ENCODE peak calls at places on chromosomes 2 and 18, in six cellular contexts. X is neuronal stem cell, O is PC-9, P is AG04450, S is spleen, A is cardiac fibroblast. G is an unnamed sample.

GRCh38 chr2:230777681-230778080 is 65.0 kb downstream of the CAB39 start:
- DNase-seq in S (no peak), P (no peak), X (no peak), O (peak; percentile 87), A (peak; percentile 40), G (no peak)

GRCh38 chr2:234998404-234999211 is 46.8 kb downstream of the SH3BP4 start:
- DNase-seq in P (no peak), A (peak; percentile 29), X (no peak), S (no peak), O (no peak), G (peak; percentile 77)

GRCh38 chr2:145168091-145168490 is 648.2 kb upstream of the ZEB2 start:
- DNase-seq in A (no peak), O (no peak), X (no peak), P (no peak), S (no peak), G (no peak)

GRCh38 chr2:142561656-142562055 is 315.8 kb upstream of the KYNU start:
- DNase-seq in S (no peak), P (no peak), A (no peak), X (no peak), O (no peak), G (no peak)

GRCh38 chr18:11020867-11021414 is 128.4 kb downstream of the PIEZO2 start:
- DNase-seq in S (no peak), O (no peak), P (no peak), A (no peak), X (no peak), G (no peak)

GRCh38 chr2:57965219-57965618 is 81.4 kb upstream of the VRK2 start:
- DNase-seq in S (no peak), P (no peak), O (no peak), A (no peak), X (no peak), G (no peak)

GRCh38 chr18:22230403-22231042 is 61.1 kb downstream of the GATA6 start:
- DNase-seq in X (no peak), S (no peak), A (peak; percentile 68), P (peak; percentile 71), O (no peak), G (no peak)

GRCh38 chr2:97870396-97870843 is 125.3 kb downstream of the TMEM131 start:
- DNase-seq in X (no peak), A (peak; percentile 70), S (no peak), O (peak; percentile 96), P (peak; percentile 58), G (no peak)

GRCh38 chr2:181380581-181380980 is 76.6 kb upstream of the ITGA4 start:
- DNase-seq in A (no peak), X (no peak), S (no peak), O (no peak), P (no peak), G (no peak)

GRCh38 chr2:189545424-189545823 is 35.2 kb downstream of the SLC40A1 start:
- DNase-seq in X (no peak), O (no peak), S (no peak), A (peak; percentile 62), P (no peak), G (no peak)

GRCh38 chr2:241946306-241947003 is 76.9 kb downstream of the RTP5 start:
- DNase-seq in A (no peak), X (no peak), P (no peak), O (no peak), S (peak; percentile 21), G (no peak)

GRCh38 chr18:26546875-26547301 is 1.5 kb downstream of the KCTD1 start:
- DNase-seq in S (peak; percentile 75), O (no peak), A (no peak), X (no peak), P (no peak), G (no peak)

GRCh38 chr2:170817247-170817998 is 736 bp downstream of the GAD1 start:
- DNase-seq in P (no peak), X (peak; percentile 12), S (peak; percentile 71), O (no peak), A (peak; percentile 18), G (peak; percentile 36)

GRCh38 chr2:219665926-219666325 is 38.5 kb downstream of the SLC4A3 start:
- DNase-seq in X (no peak), A (no peak), O (no peak), S (no peak), P (no peak), G (no peak)

DNA sequence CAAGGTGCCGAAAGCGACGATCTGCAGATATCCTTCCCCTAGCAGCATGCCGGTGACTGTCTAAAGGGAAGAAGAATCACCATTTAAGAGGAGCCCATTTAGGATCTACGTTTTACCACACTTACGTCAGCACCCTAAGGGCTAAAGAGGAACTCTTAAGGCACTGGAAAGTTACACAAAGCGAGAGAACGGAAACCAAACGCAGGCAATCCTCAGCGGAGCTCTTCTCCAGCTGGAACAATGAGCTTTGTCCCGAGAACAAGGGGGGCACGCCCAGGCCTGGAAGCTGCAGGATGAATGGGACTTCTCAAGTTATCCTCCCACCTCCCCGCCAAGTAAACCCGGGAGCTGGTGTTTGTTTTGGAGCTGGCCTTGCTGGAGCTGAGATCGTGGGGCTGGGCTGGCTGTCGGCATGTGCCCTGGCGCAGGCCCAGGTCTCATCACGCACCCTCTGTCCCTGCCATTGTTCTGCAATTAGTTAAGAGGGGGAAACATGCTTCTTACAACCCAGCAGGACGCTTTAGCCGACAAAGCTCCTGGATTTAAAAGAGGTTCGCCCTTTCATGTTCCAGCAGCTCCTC is 36.5 kb downstream of the PXDN start:
- DNase-seq in S (no peak), X (peak; percentile 61), A (peak; percentile 97), P (peak; percentile 60), O (no peak), G (no peak)
- H3K4me3 ChIP-seq in S (no peak overlapping the region), X (no peak overlapping the region), A (no peak overlapping the region), P (peak overlapping the region; percentile 25), O (no peak overlapping the region), G (no peak overlapping the region)

GRCh38 chr2:101704816-101705565 is 7.5 kb downstream of the MAP4K4 start:
- DNase-seq in P (no peak), O (no peak), S (no peak), X (no peak), A (no peak), G (no peak)
- H3K4me3 ChIP-seq in P (no peak overlapping the region), O (no peak overlapping the region), S (no peak overlapping the region), X (no peak overlapping the region), A (no peak overlapping the region), G (no peak overlapping the region)

GRCh38 chr18:5294113-5294617 is 1.4 kb downstream of the ZBTB14 start:
- DNase-seq in X (no peak), P (no peak), O (no peak), A (peak; percentile 15), S (no peak), G (peak; percentile 29)
- H3K4me3 ChIP-seq in X (peak overlapping the region; percentile 95), P (peak overlapping the region; percentile 78), O (peak overlapping the region; percentile 73), A (peak overlapping the region; percentile 82), S (peak overlapping the region; percentile 80), G (peak overlapping the region; percentile 61)

GRCh38 chr2:226796012-226796839 is 3.4 kb downstream of the IRS1 start:
- DNase-seq in X (no peak), A (no peak), P (no peak), O (no peak), S (peak; percentile 78), G (no peak)
- H3K4me3 ChIP-seq in X (no peak overlapping the region), A (peak overlapping the region; percentile 80), P (peak overlapping the region; percentile 91), O (peak overlapping the region; percentile 95), S (peak overlapping the region; percentile 20), G (no peak overlapping the region)

GRCh38 chr2:28343184-28343942 is 49.3 kb upstream of the FOSL2 start:
- DNase-seq in S (no peak), A (no peak), X (no peak), O (no peak), P (no peak), G (no peak)
- H3K4me3 ChIP-seq in S (no peak overlapping the region), A (no peak overlapping the region), X (no peak overlapping the region), O (no peak overlapping the region), P (no peak overlapping the region), G (no peak overlapping the region)

GRCh38 chr2:16204251-16204650 is 263.9 kb downstream of the MYCN start:
- DNase-seq in O (no peak), S (no peak), P (no peak), A (no peak), X (no peak), G (no peak)

GRCh38 chr2:16206191-16206944 is 266.0 kb downstream of the MYCN start:
- DNase-seq in X (no peak), S (no peak), A (no peak), P (no peak), O (no peak), G (no peak)

GRCh38 chr2:16205631-16206030 is 265.3 kb downstream of the MYCN start:
- DNase-seq in X (no peak), A (no peak), S (no peak), P (no peak), O (no peak), G (no peak)

GRCh38 chr2:16203691-16204090 is 263.3 kb downstream of the MYCN start:
- DNase-seq in S (no peak), A (no peak), O (no peak), X (no peak), P (no peak), G (no peak)

GRCh38 chr2:16204791-16205620 is 264.7 kb downstream of the MYCN start:
- DNase-seq in S (no peak), A (no peak), P (no peak), X (peak; percentile 59), O (no peak), G (no peak)
- H3K4me3 ChIP-seq in S (no peak overlapping the region), A (no peak overlapping the region), P (no peak overlapping the region), X (no peak overlapping the region), O (no peak overlapping the region), G (no peak overlapping the region)

GRCh38 chr2:175838979-175839378 is 163.1 kb downstream of the LNPK start:
- DNase-seq in X (no peak), P (no peak), S (no peak), A (no peak), O (no peak), G (no peak)
- H3K4me3 ChIP-seq in X (no peak overlapping the region), P (no peak overlapping the region), S (no peak overlapping the region), A (no peak overlapping the region), O (no peak overlapping the region), G (no peak overlapping the region)

GRCh38 chr2:102622646-102623045 is 3.3 kb downstream of the SLC9A2 start:
- DNase-seq in P (no peak), S (no peak), O (no peak), A (no peak), X (no peak), G (no peak)

GRCh38 chr2:102619414-102620319 is at the start of gene SLC9A2:
- DNase-seq in P (no peak), A (peak; percentile 5), S (no peak), X (peak; percentile 48), O (no peak), G (no peak)

GRCh38 chr2:102621630-102622029 is 2.3 kb downstream of the SLC9A2 start:
- DNase-seq in P (no peak), X (no peak), A (no peak), S (no peak), O (peak; percentile 62), G (no peak)

GRCh38 chr2:102618452-102619413 is 620 bp upstream of the SLC9A2 start:
- DNase-seq in X (peak; percentile 47), O (peak; percentile 64), S (peak; percentile 75), P (no peak), A (no peak), G (peak; percentile 7)

GRCh38 chr2:102620367-102620766 is 1.0 kb downstream of the SLC9A2 start:
- DNase-seq in S (no peak), A (no peak), O (peak; percentile 82), P (no peak), X (no peak), G (no peak)
- H3K4me3 ChIP-seq in S (no peak overlapping the region), A (no peak overlapping the region), O (peak overlapping the region; percentile 79), P (no peak overlapping the region), X (peak overlapping the region; percentile 13), G (no peak overlapping the region)

GRCh38 chr2:2870106-2870505 is 507.5 kb downstream of the EIPR1 start:
- DNase-seq in A (no peak), O (no peak), X (no peak), P (no peak), S (no peak), G (no peak)
- H3K4me3 ChIP-seq in A (no peak overlapping the region), O (no peak overlapping the region), X (no peak overlapping the region), P (no peak overlapping the region), S (no peak overlapping the region), G (no peak overlapping the region)

GRCh38 chr2:240556553-240557100 is 1.2 kb downstream of the ANKMY1 start:
- DNase-seq in O (no peak), A (peak; percentile 50), X (no peak), S (peak; percentile 89), P (no peak), G (peak; percentile 64)
- H3K4me3 ChIP-seq in O (no peak overlapping the region), A (no peak overlapping the region), X (no peak overlapping the region), S (no peak overlapping the region), P (no peak overlapping the region), G (no peak overlapping the region)